ENCODE peak calls at places on chromosomes 4 and X, in eight cellular contexts. V, Z, M, P, Q, D, H and N are unnamed samples.

GRCh38 chr4:19774690-19775256 is 476.9 kb upstream of the SLIT2 start:
- DNase-seq in D (no peak), M (no peak), H (no peak), P (no peak), Q (no peak), Z (no peak), V (no peak), N (no peak)

GRCh38 chr4:3321295-3321889 is 28.6 kb downstream of the RGS12 start:
- DNase-seq in M (no peak), Z (peak), D (no peak), P (peak), V (no peak), H (no peak), Q (no peak), N (no peak)

GRCh38 chr4:56410247-56410646 is 23.0 kb upstream of the AASDH start:
- DNase-seq in M (no peak), Z (peak), Q (peak), V (no peak), H (no peak), P (peak), D (peak), N (peak)

GRCh38 chr4:80188801-80189458 is 8.4 kb upstream of the PRDM8 start:
- DNase-seq in P (no peak), H (no peak), Q (no peak), M (peak), V (no peak), D (no peak), Z (no peak), N (no peak)

GRCh38 chrX:108945883-108946523 is 209.6 kb upstream of the IRS4 start:
- DNase-seq in H (no peak), M (no peak), Z (no peak), D (no peak), Q (no peak), P (no peak), V (no peak), N (no peak)

GRCh38 chr4:16908377-16909021 is 10.1 kb upstream of the LDB2 start:
- DNase-seq in H (no peak), Z (no peak), P (no peak), M (no peak), Q (no peak), D (no peak), V (no peak), N (no peak)

GRCh38 chr4:65508169-65508568 is 162.1 kb downstream of the EPHA5 start:
- DNase-seq in H (no peak), V (no peak), D (no peak), Z (no peak), M (no peak), P (no peak), Q (peak), N (no peak)

GRCh38 chr4:139988863-139989765 is 164.9 kb downstream of the MAML3 start:
- DNase-seq in D (no peak), V (no peak), P (peak), Q (peak), M (no peak), H (no peak), Z (peak), N (peak)

GRCh38 chrX:107454302-107454701 is 4.8 kb downstream of the FRMPD3 start:
- DNase-seq in P (no peak), Q (no peak), M (no peak), Z (no peak), H (no peak), D (no peak), V (no peak), N (peak)

GRCh38 chrX:122134291-122134690 is 1049.8 kb upstream of the GRIA3 start:
- DNase-seq in Q (no peak), M (no peak), V (no peak), P (no peak), H (no peak), Z (no peak), D (no peak), N (no peak)

GRCh38 chr4:102625232-102625930 is 124.2 kb downstream of the NFKB1 start:
- DNase-seq in D (no peak), Q (peak), M (no peak), Z (no peak), H (no peak), V (peak), P (peak), N (peak)

GRCh38 chr4:73730292-73730691 is 10.1 kb upstream of the CXCL8 start:
- DNase-seq in V (no peak), D (no peak), Z (no peak), M (no peak), H (no peak), Q (no peak), P (no peak), N (no peak)

GRCh38 chr4:155629831-155630425 is 36.7 kb upstream of the GUCY1A1 start:
- DNase-seq in Q (no peak), H (no peak), P (no peak), Z (no peak), D (no peak), V (no peak), M (no peak), N (no peak)

GRCh38 chr4:99811850-99812249 is 4.8 kb upstream of the DAPP1 start:
- DNase-seq in V (peak), D (no peak), P (no peak), H (no peak), Z (peak), Q (peak), M (no peak), N (peak)

GRCh38 chrX:5681159-5681558 is 547.5 kb downstream of the NLGN4X start:
- DNase-seq in V (no peak), M (no peak), D (no peak), H (no peak), Z (no peak), Q (no peak), P (no peak), N (no peak)

GRCh38 chr4:91961504-91961903 is 342.3 kb upstream of the GRID2 start:
- DNase-seq in Q (no peak), P (no peak), M (no peak), H (no peak), Z (no peak), D (no peak), V (no peak), N (no peak)

GRCh38 chr4:85672116-85672515 is 197.2 kb downstream of the ARHGAP24 start:
- DNase-seq in V (no peak), M (no peak), Q (no peak), P (no peak), D (no peak), Z (no peak), H (no peak), N (no peak)

GRCh38 chr4:47686294-47686872 is 151.5 kb downstream of the CORIN start:
- DNase-seq in Q (peak), Z (peak), V (peak), H (no peak), D (peak), P (peak), M (no peak), N (peak)

GRCh38 chr4:169677150-169677732 is 56.9 kb downstream of the CLCN3 start:
- DNase-seq in M (no peak), V (no peak), Z (no peak), Q (no peak), P (no peak), D (no peak), H (no peak), N (no peak)

GRCh38 chr4:94621491-94622080 is 136.2 kb upstream of the BMPR1B start:
- DNase-seq in M (no peak), Z (peak), H (no peak), V (peak), P (no peak), D (peak), Q (peak), N (peak)

GRCh38 chr4:57265831-57266582 is 155.8 kb upstream of the IGFBP7 start:
- DNase-seq in V (no peak), P (no peak), Z (no peak), H (no peak), D (peak), Q (peak), M (no peak), N (no peak)

GRCh38 chr4:122577808-122578781 is 42.8 kb downstream of the IL21 start:
- DNase-seq in V (no peak), Q (peak), D (peak), Z (peak), P (peak), M (no peak), H (no peak), N (peak)

GRCh38 chrX:120604359-120604782 is 470 bp downstream of the MCTS1 start:
- DNase-seq in P (no peak), M (no peak), H (no peak), D (no peak), Z (no peak), V (peak), Q (peak), N (peak)

GRCh38 chr4:53579826-53580225 is 11.5 kb downstream of the LNX1 start:
- DNase-seq in Q (no peak), V (no peak), D (no peak), Z (no peak), P (no peak), H (no peak), M (no peak), N (no peak)

GRCh38 chr4:118881512-118882146 is 7.0 kb upstream of the SYNPO2 start:
- DNase-seq in V (no peak), D (no peak), P (no peak), Q (no peak), H (no peak), Z (no peak), M (no peak), N (no peak)

GRCh38 chr4:143250617-143251016 is 65.9 kb downstream of the USP38 start:
- DNase-seq in Z (no peak), V (no peak), H (no peak), P (no peak), D (no peak), M (no peak), Q (no peak), N (no peak)

GRCh38 chr4:125951275-125951887 is 636.6 kb downstream of the FAT4 start:
- DNase-seq in H (no peak), V (no peak), Z (no peak), D (no peak), M (no peak), P (no peak), Q (no peak), N (no peak)

GRCh38 chr4:8315343-8316250 is 46.0 kb downstream of the HTRA3 start:
- DNase-seq in Z (peak), P (peak), V (no peak), H (peak), Q (peak), M (peak), D (peak), N (peak)

GRCh38 chrX:52213276-52213675 is 28.6 kb downstream of the MAGED4 start:
- DNase-seq in M (no peak), V (no peak), P (no peak), Z (no peak), H (no peak), D (no peak), Q (no peak), N (no peak)

GRCh38 chrX:52216541-52216940 is 31.9 kb downstream of the MAGED4 start:
- DNase-seq in P (no peak), M (no peak), Q (no peak), D (no peak), H (no peak), V (no peak), Z (no peak), N (no peak)

GRCh38 chrX:52220936-52221335 is 36.2 kb downstream of the MAGED4 start:
- DNase-seq in P (no peak), H (no peak), D (no peak), M (no peak), V (no peak), Z (no peak), Q (no peak), N (no peak)

DNA sequence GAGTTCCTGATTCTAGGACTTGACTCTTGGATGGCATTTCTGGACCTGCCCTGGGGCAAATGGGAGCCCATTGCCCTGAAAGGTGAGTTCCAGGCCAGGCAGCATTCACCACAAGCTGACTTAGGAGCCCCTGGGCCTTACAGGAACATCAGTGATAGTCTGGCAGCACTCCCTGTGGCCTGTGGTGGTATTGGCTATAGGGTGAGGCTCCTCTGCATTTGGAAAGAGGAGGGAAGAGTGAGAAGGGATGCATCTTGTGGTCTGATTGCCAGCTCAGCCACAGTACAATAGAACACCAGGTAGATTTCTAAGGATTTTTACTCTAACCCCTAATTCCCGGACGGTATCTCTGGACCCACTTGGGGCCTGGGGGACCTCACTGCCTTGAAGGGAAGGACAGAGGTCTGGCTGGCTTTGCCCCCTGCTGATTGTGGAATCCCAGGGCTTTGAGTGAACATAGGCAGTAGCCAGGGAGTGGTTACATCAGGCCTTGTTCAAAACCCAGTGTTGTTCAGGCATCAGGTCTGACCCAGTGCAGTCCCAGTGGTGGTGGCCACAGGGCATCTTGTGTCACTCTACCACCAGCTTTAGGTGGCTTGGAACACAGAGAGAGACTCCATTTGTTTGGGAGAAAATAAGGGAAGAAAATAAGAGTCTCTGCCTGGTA is 32.9 kb downstream of the MAGED4 start:
- DNase-seq in M (peak), V (no peak), Z (no peak), P (no peak), D (no peak), Q (no peak), H (no peak), N (no peak)
- TF ChIP-seq CTCF in M (no peak), V (no peak), Z (no peak), P (no peak), D (no peak), Q (no peak), H (no peak), N (no peak)

GRCh38 chrX:110420771-110421498 is 62.3 kb downstream of the RTL9 start:
- DNase-seq in H (no peak), V (no peak), D (no peak), Z (no peak), Q (no peak), M (no peak), P (no peak), N (no peak)
- TF ChIP-seq CTCF in H (no peak), V (peak), D (peak), Z (no peak), Q (no peak), M (no peak), P (no peak), N (peak)

GRCh38 chrX:57915680-57916079 is 5.4 kb upstream of the ZXDA start:
- DNase-seq in P (no peak), M (no peak), D (no peak), H (no peak), Q (no peak), Z (no peak), V (no peak), N (no peak)

DNA sequence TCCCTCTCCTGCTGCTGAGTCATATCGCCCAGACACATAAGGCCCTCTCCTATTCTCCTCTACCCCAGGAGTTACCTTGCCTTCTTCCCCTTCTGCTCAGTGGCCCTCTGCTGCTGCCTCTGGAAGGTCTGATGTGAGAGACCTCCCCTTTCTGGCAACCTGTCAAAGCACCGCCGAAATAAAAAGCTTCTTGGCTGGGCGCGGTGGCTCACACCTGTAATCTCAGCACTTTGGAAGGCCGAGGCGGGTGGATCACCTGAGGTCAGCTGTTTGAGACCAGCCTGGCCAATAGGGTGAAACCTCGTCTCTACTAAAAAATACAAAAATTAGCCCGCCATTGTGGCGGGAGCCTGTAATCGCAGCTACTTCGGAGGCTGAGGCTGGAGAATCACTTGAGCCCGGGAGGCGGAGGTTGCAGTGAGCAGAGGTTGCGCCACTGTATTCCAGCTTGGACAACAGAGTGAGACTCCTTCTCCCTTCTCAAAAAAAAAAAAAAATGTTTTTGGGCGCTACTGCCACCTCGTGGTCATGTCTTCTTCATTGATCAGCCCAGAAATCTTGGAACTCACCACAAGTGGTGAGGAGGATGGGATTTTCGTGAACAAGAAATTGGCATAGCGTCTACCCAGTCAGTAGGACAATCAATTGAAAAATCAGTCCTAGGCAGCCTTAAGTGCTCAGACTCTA is 8.6 kb upstream of the ZXDA start:
- DNase-seq in V (no peak), M (peak), Q (peak), P (peak), H (peak), D (no peak), Z (no peak), N (peak)
- TF ChIP-seq CTCF in V (peak), M (peak), Q (peak), P (peak), H (peak), D (no peak), Z (peak), N (peak)

GRCh38 chr4:147816382-147817254 is 84.7 kb downstream of the ARHGAP10 start:
- DNase-seq in H (no peak), Z (no peak), Q (no peak), M (no peak), D (no peak), P (no peak), V (no peak), N (no peak)

GRCh38 chr4:147811878-147812277 is 80.0 kb downstream of the ARHGAP10 start:
- DNase-seq in D (no peak), V (no peak), H (no peak), Z (no peak), P (no peak), M (no peak), Q (no peak), N (no peak)

GRCh38 chr4:147813107-147813773 is 81.4 kb downstream of the ARHGAP10 start:
- DNase-seq in H (no peak), Z (no peak), V (no peak), D (no peak), P (no peak), Q (no peak), M (no peak), N (no peak)

GRCh38 chr4:147814334-147814733 is 82.4 kb downstream of the ARHGAP10 start:
- DNase-seq in M (no peak), H (no peak), D (no peak), Q (no peak), V (no peak), Z (no peak), P (no peak), N (no peak)

DNA sequence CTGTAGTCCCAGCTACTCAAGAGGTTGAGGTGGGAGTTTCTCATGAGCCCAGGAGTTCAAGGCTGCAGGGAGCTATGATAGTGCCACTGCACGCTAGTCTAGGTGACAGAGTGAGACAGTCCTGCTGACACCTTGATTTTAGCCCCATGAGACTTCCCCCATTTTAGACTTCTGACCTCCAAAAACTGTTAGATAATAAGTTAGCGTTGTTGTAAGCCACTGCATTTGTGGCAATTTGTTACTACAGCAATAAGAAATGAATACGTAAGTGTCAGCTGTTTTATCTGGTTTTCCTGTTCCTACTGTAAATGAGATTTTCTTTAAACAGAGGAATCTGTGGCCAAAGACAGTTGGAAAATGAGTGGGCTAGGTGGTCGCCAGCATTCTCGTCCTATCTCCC is 83.9 kb downstream of the ARHGAP10 start:
- DNase-seq in V (no peak), H (no peak), P (no peak), Q (no peak), Z (no peak), M (no peak), D (no peak), N (no peak)
- TF ChIP-seq CTCF in V (no peak), H (no peak), P (no peak), Q (no peak), Z (no peak), M (no peak), D (no peak), N (no peak)

DNA sequence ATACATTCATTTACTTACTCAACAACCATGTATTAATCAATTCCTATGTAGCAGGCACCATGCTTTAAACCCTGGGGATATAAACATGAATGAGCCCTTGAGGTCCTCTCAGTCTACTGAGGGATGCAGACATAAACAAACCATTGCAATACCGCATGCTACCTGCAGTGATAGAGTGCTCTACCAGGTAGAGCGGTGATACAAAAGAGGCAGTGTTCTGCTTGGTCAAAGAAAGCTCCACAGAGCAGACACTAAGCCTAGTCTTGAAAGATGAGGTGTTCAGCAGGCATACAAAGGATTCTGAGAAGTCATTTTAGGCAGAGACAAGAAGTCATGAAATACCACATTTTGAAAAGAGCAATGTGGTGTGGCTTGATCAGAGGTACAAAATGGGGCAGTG is 26.9 kb upstream of the AMOT start:
- DNase-seq in D (no peak), P (no peak), Z (no peak), Q (no peak), V (no peak), M (no peak), H (no peak), N (peak)
- TF ChIP-seq CTCF in D (peak), P (no peak), Z (no peak), Q (no peak), V (no peak), M (no peak), H (no peak), N (no peak)

GRCh38 chr4:113212613-113213012 is 163.2 kb downstream of the ANK2 start:
- DNase-seq in D (no peak), Q (no peak), M (no peak), P (no peak), H (no peak), V (no peak), Z (no peak), N (no peak)

GRCh38 chr4:113209153-113209552 is 159.7 kb downstream of the ANK2 start:
- DNase-seq in V (no peak), M (no peak), H (no peak), D (no peak), Q (no peak), Z (no peak), P (no peak), N (no peak)

GRCh38 chr4:113209652-113210320 is 160.3 kb downstream of the ANK2 start:
- DNase-seq in P (no peak), M (no peak), D (no peak), Z (no peak), Q (no peak), V (no peak), H (no peak), N (no peak)
- TF ChIP-seq CTCF in P (no peak), M (no peak), D (no peak), Z (no peak), Q (no peak), V (no peak), H (no peak), N (no peak)